ENCODE peak calls at places on chromosomes 7 and 10, in eight cellular contexts. One of them, this sample, is unnamed.

GRCh38 chr10:48464871-48465736 is 139.8 kb downstream of the ARHGAP22 start:
- DNase-seq in left ventricle myocardium inferior: peak
- DNase-seq in prostate gland: peak
- DNase-seq in transverse colon: no peak
- DNase-seq in GM23248: no peak
- DNase-seq in dorsolateral prefrontal cortex: peak
- DNase-seq in mesendoderm: no peak
- DNase-seq in aorta: peak
- DNase-seq in this sample: no peak

GRCh38 chr10:118820326-118821116 is 65.8 kb upstream of the CACUL1 start:
- DNase-seq in left ventricle myocardium inferior: no peak
- DNase-seq in dorsolateral prefrontal cortex: no peak
- DNase-seq in GM23248: no peak
- DNase-seq in mesendoderm: no peak
- DNase-seq in prostate gland: no peak
- DNase-seq in transverse colon: no peak
- DNase-seq in aorta: peak
- DNase-seq in this sample: no peak

GRCh38 chr10:52216852-52217251 is 97.2 kb upstream of the DKK1 start:
- DNase-seq in GM23248: peak
- DNase-seq in prostate gland: peak
- DNase-seq in aorta: no peak
- DNase-seq in left ventricle myocardium inferior: no peak
- DNase-seq in transverse colon: peak
- DNase-seq in mesendoderm: no peak
- DNase-seq in dorsolateral prefrontal cortex: no peak
- DNase-seq in this sample: no peak

GRCh38 chr10:117547301-117548153 is 5.0 kb downstream of the EMX2 start:
- DNase-seq in dorsolateral prefrontal cortex: no peak
- DNase-seq in left ventricle myocardium inferior: no peak
- DNase-seq in mesendoderm: peak
- DNase-seq in GM23248: peak
- DNase-seq in prostate gland: no peak
- DNase-seq in transverse colon: no peak
- DNase-seq in aorta: peak
- DNase-seq in this sample: no peak

GRCh38 chr7:55423277-55423711 is 58.2 kb downstream of the LANCL2 start:
- DNase-seq in dorsolateral prefrontal cortex: no peak
- DNase-seq in mesendoderm: no peak
- DNase-seq in GM23248: peak
- DNase-seq in transverse colon: no peak
- DNase-seq in prostate gland: no peak
- DNase-seq in aorta: no peak
- DNase-seq in left ventricle myocardium inferior: no peak
- DNase-seq in this sample: no peak

GRCh38 chr10:69337312-69338132 is 59.2 kb downstream of the HK1 start:
- DNase-seq in left ventricle myocardium inferior: peak
- DNase-seq in aorta: no peak
- DNase-seq in mesendoderm: peak
- DNase-seq in GM23248: peak
- DNase-seq in transverse colon: no peak
- DNase-seq in dorsolateral prefrontal cortex: peak
- DNase-seq in prostate gland: peak
- DNase-seq in this sample: peak

GRCh38 chr7:141012044-141012685 is 2.6 kb downstream of the MRPS33 start:
- DNase-seq in mesendoderm: peak
- DNase-seq in prostate gland: peak
- DNase-seq in dorsolateral prefrontal cortex: peak
- DNase-seq in aorta: peak
- DNase-seq in GM23248: peak
- DNase-seq in transverse colon: peak
- DNase-seq in left ventricle myocardium inferior: peak
- DNase-seq in this sample: no peak

GRCh38 chr7:156074982-156075615 is 262.8 kb upstream of the SHH start:
- DNase-seq in GM23248: no peak
- DNase-seq in dorsolateral prefrontal cortex: no peak
- DNase-seq in prostate gland: no peak
- DNase-seq in transverse colon: no peak
- DNase-seq in mesendoderm: no peak
- DNase-seq in aorta: no peak
- DNase-seq in left ventricle myocardium inferior: no peak
- DNase-seq in this sample: no peak

GRCh38 chr10:81680374-81680773 is 194.6 kb upstream of the NRG3 start:
- DNase-seq in mesendoderm: no peak
- DNase-seq in transverse colon: no peak
- DNase-seq in prostate gland: no peak
- DNase-seq in GM23248: no peak
- DNase-seq in dorsolateral prefrontal cortex: no peak
- DNase-seq in left ventricle myocardium inferior: no peak
- DNase-seq in aorta: no peak
- DNase-seq in this sample: no peak

GRCh38 chr10:90787906-90788491 is 69.8 kb downstream of the HTR7 start:
- DNase-seq in aorta: no peak
- DNase-seq in dorsolateral prefrontal cortex: no peak
- DNase-seq in mesendoderm: peak
- DNase-seq in GM23248: peak
- DNase-seq in left ventricle myocardium inferior: no peak
- DNase-seq in transverse colon: peak
- DNase-seq in prostate gland: no peak
- DNase-seq in this sample: no peak

GRCh38 chr7:88146611-88147010 is 73.2 kb downstream of the SRI start:
- DNase-seq in left ventricle myocardium inferior: no peak
- DNase-seq in dorsolateral prefrontal cortex: peak
- DNase-seq in aorta: no peak
- DNase-seq in transverse colon: no peak
- DNase-seq in prostate gland: peak
- DNase-seq in mesendoderm: no peak
- DNase-seq in GM23248: no peak
- DNase-seq in this sample: no peak

GRCh38 chr7:44309271-44310091 is 15.9 kb downstream of the CAMK2B start:
- DNase-seq in GM23248: peak
- DNase-seq in left ventricle myocardium inferior: peak
- DNase-seq in prostate gland: no peak
- DNase-seq in aorta: peak
- DNase-seq in dorsolateral prefrontal cortex: no peak
- DNase-seq in transverse colon: peak
- DNase-seq in mesendoderm: peak
- DNase-seq in this sample: peak

GRCh38 chr7:4689668-4690067 is 7.6 kb downstream of the FOXK1 start:
- DNase-seq in left ventricle myocardium inferior: no peak
- DNase-seq in transverse colon: no peak
- DNase-seq in GM23248: peak
- DNase-seq in mesendoderm: no peak
- DNase-seq in dorsolateral prefrontal cortex: no peak
- DNase-seq in prostate gland: no peak
- DNase-seq in aorta: no peak
- DNase-seq in this sample: no peak
- H3K27ac ChIP-seq in left ventricle myocardium inferior: no peak
- H3K27ac ChIP-seq in transverse colon: no peak
- H3K27ac ChIP-seq in GM23248: peak
- H3K27ac ChIP-seq in mesendoderm: no peak
- H3K27ac ChIP-seq in dorsolateral prefrontal cortex: peak
- H3K27ac ChIP-seq in prostate gland: no peak
- H3K27ac ChIP-seq in aorta: no peak
- H3K27ac ChIP-seq in this sample: no peak

GRCh38 chr10:19872504-19873271 is 56.5 kb downstream of the PLXDC2 start:
- DNase-seq in GM23248: no peak
- DNase-seq in prostate gland: no peak
- DNase-seq in mesendoderm: no peak
- DNase-seq in left ventricle myocardium inferior: no peak
- DNase-seq in transverse colon: no peak
- DNase-seq in dorsolateral prefrontal cortex: no peak
- DNase-seq in aorta: no peak
- DNase-seq in this sample: no peak
- H3K27ac ChIP-seq in GM23248: no peak
- H3K27ac ChIP-seq in prostate gland: no peak
- H3K27ac ChIP-seq in mesendoderm: no peak
- H3K27ac ChIP-seq in left ventricle myocardium inferior: no peak
- H3K27ac ChIP-seq in transverse colon: no peak
- H3K27ac ChIP-seq in dorsolateral prefrontal cortex: no peak
- H3K27ac ChIP-seq in aorta: peak
- H3K27ac ChIP-seq in this sample: peak

DNA sequence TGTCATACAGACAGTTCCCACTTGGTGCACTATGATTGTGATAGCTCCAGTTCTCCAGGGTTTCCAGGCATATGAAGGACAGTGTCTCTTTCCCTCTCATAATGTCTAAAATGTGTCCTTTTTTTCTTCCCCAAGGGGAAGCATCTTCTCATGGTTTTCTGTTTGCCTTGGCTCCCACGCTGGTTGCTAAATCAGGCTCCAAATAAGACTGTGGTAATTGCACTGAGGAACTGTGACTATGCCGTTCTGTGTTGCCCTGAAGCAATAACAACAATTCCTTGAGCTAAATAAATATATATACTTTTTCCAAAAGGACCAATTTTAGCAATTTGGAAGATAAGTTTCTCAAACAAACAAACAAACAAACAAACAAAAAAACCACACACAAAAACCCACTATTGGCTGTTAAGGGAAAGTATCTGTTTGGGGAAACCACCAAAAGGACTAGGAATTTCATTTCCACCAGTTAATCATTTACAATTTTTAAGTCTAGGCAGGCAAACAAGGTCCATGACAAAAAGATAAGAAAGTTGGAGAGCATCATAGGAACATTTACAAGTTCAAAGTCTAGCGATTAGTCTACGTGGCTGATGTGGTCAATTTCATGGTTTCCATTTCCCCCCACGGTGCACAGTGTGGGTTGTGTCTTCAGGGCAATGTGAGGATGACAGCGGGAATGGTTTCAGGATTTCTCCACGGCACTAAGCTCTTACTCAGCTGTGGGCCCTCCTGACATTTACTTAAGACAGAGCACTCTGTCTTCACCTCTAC is 62.4 kb downstream of the THNSL1 start:
- DNase-seq in transverse colon: peak
- DNase-seq in aorta: no peak
- DNase-seq in prostate gland: no peak
- DNase-seq in GM23248: peak
- DNase-seq in mesendoderm: no peak
- DNase-seq in dorsolateral prefrontal cortex: no peak
- DNase-seq in left ventricle myocardium inferior: no peak
- DNase-seq in this sample: no peak
- H3K27ac ChIP-seq in transverse colon: no peak
- H3K27ac ChIP-seq in aorta: no peak
- H3K27ac ChIP-seq in prostate gland: no peak
- H3K27ac ChIP-seq in GM23248: no peak
- H3K27ac ChIP-seq in mesendoderm: no peak
- H3K27ac ChIP-seq in dorsolateral prefrontal cortex: no peak
- H3K27ac ChIP-seq in left ventricle myocardium inferior: no peak
- H3K27ac ChIP-seq in this sample: no peak

GRCh38 chr10:110462308-110463095 is 35.2 kb upstream of the DUSP5 start:
- DNase-seq in mesendoderm: no peak
- DNase-seq in GM23248: no peak
- DNase-seq in transverse colon: no peak
- DNase-seq in dorsolateral prefrontal cortex: no peak
- DNase-seq in prostate gland: no peak
- DNase-seq in left ventricle myocardium inferior: no peak
- DNase-seq in aorta: no peak
- DNase-seq in this sample: no peak
- H3K27ac ChIP-seq in mesendoderm: no peak
- H3K27ac ChIP-seq in GM23248: no peak
- H3K27ac ChIP-seq in transverse colon: no peak
- H3K27ac ChIP-seq in dorsolateral prefrontal cortex: no peak
- H3K27ac ChIP-seq in prostate gland: no peak
- H3K27ac ChIP-seq in left ventricle myocardium inferior: no peak
- H3K27ac ChIP-seq in aorta: no peak
- H3K27ac ChIP-seq in this sample: no peak

GRCh38 chr10:102451105-102451969 is at the start of gene C10orf95:
- DNase-seq in mesendoderm: peak
- DNase-seq in left ventricle myocardium inferior: no peak
- DNase-seq in transverse colon: peak
- DNase-seq in dorsolateral prefrontal cortex: no peak
- DNase-seq in aorta: peak
- DNase-seq in GM23248: peak
- DNase-seq in prostate gland: no peak
- DNase-seq in this sample: no peak

GRCh38 chr10:102452672-102453340 is 1.5 kb upstream of the C10orf95 start:
- DNase-seq in dorsolateral prefrontal cortex: no peak
- DNase-seq in left ventricle myocardium inferior: no peak
- DNase-seq in GM23248: peak
- DNase-seq in mesendoderm: peak
- DNase-seq in aorta: no peak
- DNase-seq in prostate gland: no peak
- DNase-seq in transverse colon: peak
- DNase-seq in this sample: peak

GRCh38 chr10:102457591-102458150 is 6.3 kb upstream of the C10orf95 start:
- DNase-seq in mesendoderm: no peak
- DNase-seq in aorta: no peak
- DNase-seq in left ventricle myocardium inferior: no peak
- DNase-seq in prostate gland: no peak
- DNase-seq in GM23248: no peak
- DNase-seq in dorsolateral prefrontal cortex: no peak
- DNase-seq in transverse colon: no peak
- DNase-seq in this sample: no peak

GRCh38 chr10:102453502-102453901 is 2.2 kb upstream of the C10orf95 start:
- DNase-seq in GM23248: no peak
- DNase-seq in prostate gland: no peak
- DNase-seq in mesendoderm: no peak
- DNase-seq in dorsolateral prefrontal cortex: no peak
- DNase-seq in left ventricle myocardium inferior: no peak
- DNase-seq in transverse colon: no peak
- DNase-seq in aorta: no peak
- DNase-seq in this sample: no peak

DNA sequence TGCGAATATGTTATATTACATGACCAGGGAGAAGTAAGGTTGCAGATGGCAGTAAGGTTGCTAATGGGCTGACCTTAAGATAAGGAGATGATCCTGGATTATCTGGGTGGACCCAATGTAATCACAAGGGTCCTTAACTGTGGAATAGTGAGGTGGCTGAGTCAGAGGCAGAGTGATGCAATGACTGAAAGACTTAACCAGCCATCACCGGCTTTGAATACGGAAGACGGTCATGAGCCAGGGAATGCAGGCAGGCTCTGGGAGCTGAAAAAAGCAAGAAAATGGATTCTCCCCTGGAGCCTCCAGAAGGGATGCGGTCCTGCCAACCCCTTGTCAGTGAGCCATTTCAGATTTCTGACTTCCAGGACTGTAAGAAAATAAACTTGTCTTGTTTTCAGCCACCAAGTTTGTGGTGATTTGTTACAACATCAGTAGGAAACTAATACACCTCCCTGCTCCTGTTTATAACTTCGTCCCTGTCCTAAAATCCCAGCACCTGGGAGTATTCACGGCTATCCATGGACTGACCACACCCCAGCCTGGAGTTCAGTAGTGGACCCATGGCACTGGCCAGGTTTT is 4.6 kb upstream of the C10orf95 start:
- DNase-seq in left ventricle myocardium inferior: no peak
- DNase-seq in prostate gland: no peak
- DNase-seq in dorsolateral prefrontal cortex: no peak
- DNase-seq in transverse colon: peak
- DNase-seq in mesendoderm: peak
- DNase-seq in aorta: no peak
- DNase-seq in GM23248: peak
- DNase-seq in this sample: peak
- H3K27ac ChIP-seq in left ventricle myocardium inferior: no peak
- H3K27ac ChIP-seq in prostate gland: no peak
- H3K27ac ChIP-seq in dorsolateral prefrontal cortex: no peak
- H3K27ac ChIP-seq in transverse colon: no peak
- H3K27ac ChIP-seq in mesendoderm: peak
- H3K27ac ChIP-seq in aorta: no peak
- H3K27ac ChIP-seq in GM23248: peak
- H3K27ac ChIP-seq in this sample: no peak